ENCODE peak calls at places on chromosomes 16 and 17, in eight cellular contexts. U is neural progenitor cell, E is MCF 10A, H is lower lobe of right lung, M is B cell, O is left ventricle myocardium inferior, K is IMR-90, G is hepatocyte. V is an unnamed sample.

GRCh38 chr17:73560661-73561060 is 83.6 kb downstream of the SDK2 start:
- DNase-seq in G (no peak), M (no peak), O (no peak), H (no peak), K (no peak), U (peak), E (no peak), V (no peak)

GRCh38 chr16:69531988-69532387 is 33.8 kb upstream of the NFAT5 start:
- DNase-seq in E (no peak), U (no peak), M (no peak), O (no peak), G (no peak), K (no peak), H (no peak), V (no peak)

GRCh38 chr17:37831492-37831891 is 86.6 kb upstream of the HNF1B start:
- DNase-seq in H (no peak), U (no peak), K (no peak), M (no peak), G (no peak), O (no peak), E (no peak), V (no peak)

GRCh38 chr17:74514632-74515035 is 16.6 kb downstream of the CD300LB start:
- DNase-seq in G (no peak), M (peak), O (no peak), U (no peak), E (no peak), K (no peak), H (no peak), V (no peak)

GRCh38 chr17:65070620-65071019 is 14.1 kb upstream of the GNA13 start:
- DNase-seq in K (no peak), O (no peak), H (no peak), U (no peak), E (no peak), G (no peak), M (no peak), V (no peak)

GRCh38 chr16:88290850-88291830 is 91.6 kb upstream of the ZNF469 start:
- DNase-seq in K (no peak), H (no peak), E (no peak), U (no peak), G (no peak), O (peak), M (no peak), V (no peak)

GRCh38 chr16:22326771-22327445 is 29.7 kb downstream of the POLR3E start:
- DNase-seq in G (no peak), K (no peak), E (no peak), O (no peak), M (no peak), U (no peak), H (no peak), V (no peak)

GRCh38 chr16:30893082-30893743 is 664 bp downstream of the BCL7C start:
- DNase-seq in M (peak), H (no peak), U (peak), K (no peak), O (no peak), G (peak), E (no peak), V (no peak)

GRCh38 chr17:64554028-64554637 is 47.4 kb downstream of the CEP95 start:
- DNase-seq in G (no peak), M (no peak), H (no peak), O (no peak), E (no peak), U (no peak), K (no peak), V (no peak)

GRCh38 chr17:81685108-81685507 is 1.3 kb downstream of the HGS start:
- DNase-seq in U (no peak), G (peak), E (peak), M (no peak), K (peak), H (no peak), O (no peak), V (peak)

GRCh38 chr16:70438983-70439862 is at the start of gene ST3GAL2:
- DNase-seq in U (peak), G (peak), M (peak), K (peak), E (peak), O (peak), H (peak), V (peak)

GRCh38 chr16:56354746-56355145 is 70.6 kb downstream of the AMFR start:
- DNase-seq in H (no peak), M (no peak), G (no peak), O (no peak), E (no peak), K (no peak), U (no peak), V (no peak)

GRCh38 chr17:19812407-19812806 is 55.3 kb downstream of the ULK2 start:
- DNase-seq in M (no peak), H (no peak), U (no peak), E (no peak), G (peak), K (peak), O (no peak), V (peak)

GRCh38 chr17:68501074-68501473 is 11.2 kb upstream of the PRKAR1A start:
- DNase-seq in O (no peak), M (no peak), G (no peak), E (no peak), K (no peak), U (no peak), H (no peak), V (no peak)

GRCh38 chr17:15404116-15404730 is 62.8 kb upstream of the TEKT3 start:
- DNase-seq in K (peak), E (no peak), O (no peak), G (no peak), H (no peak), U (no peak), M (no peak), V (peak)

GRCh38 chr16:11470676-11471415 is 115.9 kb downstream of the LITAF start:
- DNase-seq in U (no peak), G (no peak), K (peak), H (no peak), M (no peak), E (no peak), O (no peak), V (no peak)

GRCh38 chr16:27820646-27821345 is 242.7 kb downstream of the GSG1L start:
- DNase-seq in M (no peak), O (no peak), K (no peak), G (no peak), U (no peak), H (no peak), E (no peak), V (no peak)

GRCh38 chr17:40110026-40110425 is 9.6 kb upstream of the NR1D1 start:
- DNase-seq in G (no peak), H (no peak), M (no peak), K (no peak), U (peak), E (no peak), O (no peak), V (no peak)

GRCh38 chr17:45942284-45942683 is 47.9 kb downstream of the MAPT start:
- DNase-seq in E (no peak), O (peak), U (peak), H (no peak), M (no peak), G (no peak), K (no peak), V (peak)

GRCh38 chr16:69680358-69680757 is 46.0 kb downstream of the NQO1 start:
- DNase-seq in O (no peak), K (no peak), E (no peak), G (no peak), M (no peak), U (no peak), H (no peak), V (no peak)

GRCh38 chr17:7019839-7020519 is 2.9 kb upstream of the BCL6B start:
- DNase-seq in U (peak), E (peak), O (no peak), M (no peak), G (peak), K (peak), H (peak), V (peak)

GRCh38 chr16:66248096-66248495 is 118.4 kb upstream of the CDH5 start:
- DNase-seq in U (no peak), E (no peak), H (no peak), G (peak), M (no peak), K (peak), O (peak), V (peak)

GRCh38 chr17:65366102-65366844 is 195.2 kb downstream of the AXIN2 start:
- DNase-seq in G (no peak), M (no peak), H (no peak), K (no peak), O (no peak), U (no peak), E (no peak), V (no peak)

GRCh38 chr17:1559743-1560581 is 2.6 kb downstream of the PITPNA start:
- DNase-seq in H (no peak), K (no peak), G (no peak), M (no peak), E (no peak), O (no peak), U (no peak), V (no peak)

GRCh38 chr17:1562178-1562643 is 381 bp downstream of the PITPNA start:
- DNase-seq in O (peak), E (no peak), H (peak), M (no peak), U (no peak), G (no peak), K (no peak), V (peak)

GRCh38 chr17:1560582-1561170 is 1.9 kb downstream of the PITPNA start:
- DNase-seq in H (no peak), O (no peak), E (no peak), K (no peak), U (no peak), G (no peak), M (no peak), V (no peak)

GRCh38 chr17:1563786-1564613 is 1.4 kb upstream of the PITPNA start:
- DNase-seq in H (no peak), K (no peak), M (no peak), E (no peak), U (no peak), G (peak), O (no peak), V (no peak)

DNA sequence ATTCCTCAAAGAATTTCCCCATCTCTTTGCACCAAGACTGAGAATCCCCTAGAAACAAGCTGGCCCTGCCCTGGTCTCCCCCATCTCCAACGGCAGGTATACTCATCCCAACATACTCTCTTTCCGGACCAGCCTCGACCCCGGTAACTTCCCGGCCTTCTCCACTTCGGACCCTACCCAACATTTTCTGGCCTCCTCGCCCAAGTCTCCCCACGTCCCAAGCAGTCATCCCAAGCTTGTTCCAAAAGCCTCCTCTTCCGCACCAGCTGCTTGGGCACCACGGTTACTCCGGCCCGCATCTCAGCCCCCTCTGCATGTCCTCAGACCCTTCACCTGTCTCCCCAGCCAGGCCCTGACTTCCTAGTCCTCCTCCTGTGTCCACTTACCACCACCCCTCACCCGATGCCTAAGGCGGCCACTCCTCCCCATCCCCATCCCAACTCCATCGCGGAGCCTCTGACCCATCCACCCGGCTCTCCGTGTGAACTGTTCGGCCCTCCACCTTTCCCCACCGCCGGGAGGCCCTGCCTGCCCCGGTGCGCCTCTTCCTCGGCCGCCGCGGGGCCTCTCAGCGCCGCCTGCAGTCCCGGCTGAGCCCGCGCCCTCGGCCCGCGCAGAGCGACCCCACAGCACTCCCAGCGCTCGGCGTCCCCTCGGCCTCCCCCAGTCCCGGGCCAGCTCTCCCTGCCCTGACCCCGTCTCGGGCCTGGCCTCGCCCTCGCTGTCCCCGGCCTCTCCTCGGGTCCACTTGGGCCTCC is 993 bp downstream of the PITPNA start:
- DNase-seq in M (peak), O (no peak), H (peak), E (no peak), G (peak), U (peak), K (no peak), V (peak)
- TF ChIP-seq CTCF in M (peak), O (peak), H (peak), E (peak), G (peak), U (peak), K (peak), V (peak)

DNA sequence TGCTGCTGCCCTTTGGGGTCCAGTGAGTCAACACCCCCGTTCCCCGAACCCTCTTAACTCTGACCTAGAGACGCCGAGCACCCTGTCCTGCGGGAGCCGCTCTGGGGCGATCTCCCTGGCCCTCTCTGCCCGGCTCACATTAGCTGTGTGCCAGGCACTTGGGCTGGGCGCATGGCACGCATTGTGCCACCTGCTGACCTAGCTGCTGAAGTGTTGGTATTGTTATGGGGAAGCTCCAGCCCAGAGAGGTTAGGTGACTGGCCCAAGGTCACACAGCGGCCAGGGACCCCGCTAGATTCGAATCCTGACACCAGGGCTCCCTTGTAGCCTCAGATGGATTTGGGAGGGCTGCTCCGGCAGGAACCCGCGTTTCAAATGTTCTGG is 1.1 kb downstream of the HSD17B1 start:
- DNase-seq in M (peak), K (no peak), E (peak), H (no peak), U (no peak), G (no peak), O (no peak), V (no peak)
- TF ChIP-seq CTCF in M (no peak), K (peak), E (peak), H (no peak), U (no peak), G (no peak), O (no peak), V (no peak)

GRCh38 chr17:77826132-77826873 is 132.2 kb upstream of the TNRC6C start:
- DNase-seq in H (peak), O (no peak), U (no peak), E (no peak), G (no peak), M (no peak), K (no peak), V (no peak)

GRCh38 chr17:77825621-77826020 is 132.9 kb upstream of the TNRC6C start:
- DNase-seq in M (no peak), G (no peak), O (no peak), U (no peak), K (no peak), E (no peak), H (peak), V (no peak)

GRCh38 chr17:77827039-77827438 is 131.5 kb upstream of the TNRC6C start:
- DNase-seq in O (no peak), G (no peak), E (no peak), M (no peak), U (no peak), K (no peak), H (peak), V (no peak)

GRCh38 chr17:77824102-77824779 is 134.3 kb upstream of the TNRC6C start:
- DNase-seq in E (no peak), H (peak), U (no peak), K (no peak), O (no peak), M (no peak), G (no peak), V (no peak)

GRCh38 chr17:77824780-77825280 is 133.7 kb upstream of the TNRC6C start:
- DNase-seq in M (no peak), O (no peak), G (no peak), E (no peak), K (no peak), U (no peak), H (peak), V (no peak)
- TF ChIP-seq CTCF in M (no peak), O (no peak), G (no peak), E (no peak), K (no peak), U (no peak), H (no peak), V (no peak)

DNA sequence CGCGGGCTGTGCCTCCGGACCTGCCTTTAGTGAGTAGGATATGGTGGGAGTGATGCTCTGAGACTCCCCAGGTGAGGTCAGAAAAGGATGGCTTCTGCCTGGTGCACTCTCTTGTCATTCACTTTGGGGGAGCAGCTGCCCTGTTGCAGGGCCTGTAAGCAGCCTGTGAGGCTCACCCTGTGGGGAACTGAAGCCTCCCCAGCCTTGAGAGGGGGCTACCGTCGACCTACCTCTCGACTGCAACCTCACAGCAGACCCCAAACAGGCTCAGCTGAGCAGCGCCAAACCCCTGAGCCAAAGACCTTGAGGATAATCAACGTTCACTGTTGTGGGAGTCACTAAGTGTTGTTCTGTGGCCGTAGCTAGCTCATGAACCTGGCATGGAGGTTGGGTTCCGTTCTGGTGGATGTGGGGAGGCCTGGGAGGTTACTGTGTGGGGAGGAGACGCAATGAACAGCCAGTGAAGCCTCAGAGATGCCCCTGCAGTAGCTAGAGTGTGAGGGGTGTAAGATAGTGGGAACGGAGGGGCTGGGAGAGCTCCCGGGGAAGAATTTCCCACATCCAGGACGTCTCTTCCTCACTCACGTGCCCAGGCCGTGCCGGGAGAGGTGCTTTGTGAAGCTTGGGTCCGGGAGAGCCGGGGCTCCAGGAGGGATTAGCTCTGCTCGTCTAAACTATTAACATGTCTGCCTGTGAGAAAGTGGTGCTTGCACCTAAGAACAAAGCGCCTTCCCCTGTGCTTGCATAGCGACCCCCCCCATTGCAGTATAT is 38.8 kb downstream of the METRNL start:
- DNase-seq in O (peak), U (no peak), H (peak), E (no peak), G (no peak), K (no peak), M (no peak), V (no peak)
- TF ChIP-seq CTCF in O (no peak), U (no peak), H (no peak), E (no peak), G (no peak), K (no peak), M (no peak), V (no peak)

GRCh38 chr17:80441598-80442304 is 26.8 kb downstream of the ENDOV start:
- DNase-seq in G (no peak), E (no peak), O (no peak), U (no peak), M (no peak), H (no peak), K (no peak), V (no peak)
- TF ChIP-seq CTCF in G (no peak), E (no peak), O (no peak), U (no peak), M (no peak), H (no peak), K (no peak), V (no peak)

GRCh38 chr17:17887752-17888304 is 51.0 kb upstream of the SREBF1 start:
- DNase-seq in E (no peak), M (no peak), O (no peak), U (no peak), K (no peak), H (no peak), G (no peak), V (no peak)

GRCh38 chr17:17888371-17888770 is 51.6 kb upstream of the SREBF1 start:
- DNase-seq in E (no peak), O (no peak), U (no peak), G (no peak), H (no peak), M (no peak), K (no peak), V (no peak)

GRCh38 chr17:17889922-17890321 is 53.1 kb upstream of the SREBF1 start:
- DNase-seq in M (no peak), O (no peak), H (no peak), U (no peak), G (no peak), K (no peak), E (no peak), V (no peak)

GRCh38 chr17:17886747-17887146 is 50.0 kb upstream of the SREBF1 start:
- DNase-seq in E (no peak), H (no peak), G (no peak), U (no peak), M (no peak), O (no peak), K (no peak), V (no peak)

GRCh38 chr17:17888821-17889220 is 52.0 kb upstream of the SREBF1 start:
- DNase-seq in H (no peak), O (no peak), G (no peak), K (peak), M (no peak), U (peak), E (no peak), V (no peak)
- TF ChIP-seq CTCF in H (no peak), O (no peak), G (no peak), K (peak), M (no peak), U (peak), E (no peak), V (no peak)

GRCh38 chr16:89374393-89374948 is 115.9 kb downstream of the ANKRD11 start:
- DNase-seq in G (no peak), E (no peak), H (no peak), O (no peak), K (peak), U (peak), M (peak), V (peak)
- TF ChIP-seq CTCF in G (no peak), E (no peak), H (no peak), O (peak), K (peak), U (peak), M (no peak), V (peak)

GRCh38 chr17:27353469-27354050 is 59.6 kb downstream of the WSB1 start:
- DNase-seq in K (peak), O (peak), U (peak), M (peak), E (peak), G (peak), H (peak), V (peak)

GRCh38 chr17:27354491-27355081 is 60.7 kb downstream of the WSB1 start:
- DNase-seq in G (peak), K (no peak), U (no peak), O (no peak), H (no peak), E (peak), M (peak), V (no peak)

GRCh38 chr17:27355419-27355818 is 61.5 kb downstream of the WSB1 start:
- DNase-seq in M (no peak), H (no peak), G (no peak), E (no peak), U (peak), K (no peak), O (no peak), V (no peak)

GRCh38 chr17:27352481-27353460 is 58.9 kb downstream of the WSB1 start:
- DNase-seq in H (no peak), K (peak), U (peak), E (no peak), O (no peak), M (no peak), G (no peak), V (no peak)

DNA sequence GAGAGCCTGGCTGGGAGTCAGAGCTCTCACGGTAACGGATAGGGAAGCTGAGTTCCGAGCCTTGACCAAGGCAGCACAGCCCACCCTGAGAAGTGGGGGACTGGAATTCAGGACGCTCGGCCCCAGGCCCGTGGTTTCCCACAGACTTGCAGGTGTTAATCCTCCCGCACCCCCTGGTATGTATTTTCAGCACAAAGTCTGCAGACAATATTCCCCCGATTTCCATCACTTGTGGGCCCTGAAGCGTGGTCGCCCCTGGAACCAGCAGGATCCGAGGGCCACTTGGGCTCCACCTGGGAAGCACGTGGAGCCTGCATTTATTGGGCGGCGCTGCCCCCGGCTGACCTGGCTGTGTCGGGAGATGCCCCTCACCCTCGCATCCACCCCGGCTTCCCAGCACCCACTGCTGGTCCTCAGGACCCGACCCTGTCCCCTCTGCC is 60.2 kb downstream of the WSB1 start:
- DNase-seq in U (no peak), M (no peak), G (no peak), H (peak), E (no peak), K (no peak), O (no peak), V (no peak)
- TF ChIP-seq CTCF in U (no peak), M (peak), G (no peak), H (peak), E (no peak), K (no peak), O (peak), V (no peak)